ENCODE peak calls at places on chromosomes 7 and 10, in eight cellular contexts. I is stimulated activated CD4-positive, alpha-beta T cell treated with anti-CD3 and anti-CD28 coated beads, Interleukin-2, amount 100 ng/mL, for 48 hours; V is bronchial epithelial cell; A is astrocyte; F is neuronal stem cell; B is T-helper 2 cell; C is GM04504; P is frontal cortex. W is an unnamed sample.

GRCh38 chr10:2949948-2950354 is 117.4 kb upstream of the PFKP start:
- DNase-seq in I (peak), V (peak), A (peak), F (no peak), B (peak), C (no peak), P (no peak), W (peak)

GRCh38 chr7:130008941-130009847 is 42.0 kb downstream of the ZC3HC1 start:
- DNase-seq in I (no peak), V (peak), A (peak), F (no peak), B (no peak), C (peak), P (no peak), W (peak)

GRCh38 chr10:118459642-118460193 is 117.6 kb upstream of the FAM204A start:
- DNase-seq in I (peak), V (peak), A (peak), F (peak), B (peak), C (peak), P (peak), W (peak)

GRCh38 chr10:35613597-35614226 is 8.6 kb downstream of the GJD4 start:
- DNase-seq in I (no peak), V (peak), A (no peak), F (no peak), B (no peak), C (no peak), P (no peak), W (peak)

GRCh38 chr7:157411580-157411979 is 74.8 kb downstream of the DNAJB6 start:
- DNase-seq in I (peak), V (no peak), A (no peak), F (no peak), B (peak), C (no peak), P (no peak), W (no peak)

GRCh38 chr10:47332946-47333345 is 10.7 kb downstream of the GDF2 start:
- DNase-seq in I (no peak), V (no peak), A (no peak), F (no peak), B (no peak), C (no peak), P (no peak), W (no peak)

GRCh38 chr7:66140924-66141323 is 26.3 kb downstream of the CRCP start:
- DNase-seq in I (no peak), V (peak), A (peak), F (no peak), B (no peak), C (peak), P (no peak), W (peak)

GRCh38 chr7:25496394-25497103 is 268.3 kb upstream of the NPVF start:
- DNase-seq in I (no peak), V (no peak), A (no peak), F (no peak), B (no peak), C (no peak), P (no peak), W (no peak)

GRCh38 chr10:184911-185310 is 49.7 kb downstream of the ZMYND11 start:
- DNase-seq in I (no peak), V (peak), A (peak), F (no peak), B (no peak), C (no peak), P (no peak), W (peak)

GRCh38 chr7:76016191-76016947 is 22.0 kb upstream of the TMEM120A start:
- DNase-seq in I (no peak), V (no peak), A (peak), F (no peak), B (no peak), C (no peak), P (no peak), W (peak)

GRCh38 chr10:125017547-125018298 is 75.8 kb downstream of the ZRANB1 start:
- DNase-seq in I (no peak), V (no peak), A (no peak), F (no peak), B (no peak), C (no peak), P (no peak), W (no peak)

GRCh38 chr10:71845410-71846406 is 5.3 kb downstream of the PSAP start:
- DNase-seq in I (no peak), V (peak), A (no peak), F (no peak), B (no peak), C (no peak), P (no peak), W (no peak)

GRCh38 chr10:92938846-92939245 is 90.5 kb downstream of the EXOC6 start:
- DNase-seq in I (no peak), V (no peak), A (no peak), F (no peak), B (no peak), C (no peak), P (no peak), W (no peak)

W was measured in M059J.